ENCODE peak calls at places on chromosomes 12 and 14, in eight cellular contexts. H is Panc1, R is HepG2, B is HCT116, W is A549, F is GM23338, L is K562, X is GM12878. J is an unnamed sample.

GRCh38 chr12:102879-103168 is 36.3 kb downstream of the IQSEC3 start:
- DNase-seq in W (no peak), B (no peak), X (no peak), F (no peak), H (no peak), R (no peak), L (no peak), J (no peak)

GRCh38 chr12:8834230-8834629 is 11.8 kb downstream of the A2ML1 start:
- DNase-seq in F (no peak), R (no peak), B (no peak), X (no peak), H (no peak), W (no peak), L (no peak), J (no peak)

GRCh38 chr14:22226381-22226780 is 362.6 kb downstream of the DAD1 start:
- DNase-seq in F (peak; percentile 68), H (no peak), W (peak; percentile 19), B (no peak), R (no peak), L (no peak), X (no peak), J (peak; percentile 81)

GRCh38 chr14:34711169-34711568 is 3.2 kb downstream of the CFL2 start:
- DNase-seq in F (no peak), X (peak; percentile 50), L (no peak), B (no peak), R (no peak), H (no peak), W (peak; percentile 48), J (no peak)

GRCh38 chr14:74586681-74587362 is 25.2 kb downstream of the LTBP2 start:
- DNase-seq in R (no peak), B (no peak), F (no peak), X (no peak), H (no peak), W (no peak), L (no peak), J (no peak)

GRCh38 chr12:122423258-122424165 is 1.0 kb upstream of the CLIP1 start:
- DNase-seq in H (no peak), W (peak; percentile 77), X (no peak), F (peak; percentile 69), R (peak; percentile 64), B (peak; percentile 50), L (no peak), J (no peak)

GRCh38 chr12:51293693-51294092 is 23.5 kb upstream of the SMAGP start:
- DNase-seq in B (no peak), L (no peak), W (no peak), R (no peak), F (no peak), X (no peak), H (no peak), J (no peak)

GRCh38 chr12:127594351-127594970 is 672.5 kb upstream of the TMEM132C start:
- DNase-seq in L (no peak), X (no peak), W (no peak), R (no peak), F (peak; percentile 73), B (no peak), H (no peak), J (no peak)

GRCh38 chr12:116975779-116976393 is 65.1 kb downstream of the FBXW8 start:
- DNase-seq in F (no peak), W (no peak), R (no peak), L (no peak), H (no peak), X (no peak), B (no peak), J (no peak)

DNA sequence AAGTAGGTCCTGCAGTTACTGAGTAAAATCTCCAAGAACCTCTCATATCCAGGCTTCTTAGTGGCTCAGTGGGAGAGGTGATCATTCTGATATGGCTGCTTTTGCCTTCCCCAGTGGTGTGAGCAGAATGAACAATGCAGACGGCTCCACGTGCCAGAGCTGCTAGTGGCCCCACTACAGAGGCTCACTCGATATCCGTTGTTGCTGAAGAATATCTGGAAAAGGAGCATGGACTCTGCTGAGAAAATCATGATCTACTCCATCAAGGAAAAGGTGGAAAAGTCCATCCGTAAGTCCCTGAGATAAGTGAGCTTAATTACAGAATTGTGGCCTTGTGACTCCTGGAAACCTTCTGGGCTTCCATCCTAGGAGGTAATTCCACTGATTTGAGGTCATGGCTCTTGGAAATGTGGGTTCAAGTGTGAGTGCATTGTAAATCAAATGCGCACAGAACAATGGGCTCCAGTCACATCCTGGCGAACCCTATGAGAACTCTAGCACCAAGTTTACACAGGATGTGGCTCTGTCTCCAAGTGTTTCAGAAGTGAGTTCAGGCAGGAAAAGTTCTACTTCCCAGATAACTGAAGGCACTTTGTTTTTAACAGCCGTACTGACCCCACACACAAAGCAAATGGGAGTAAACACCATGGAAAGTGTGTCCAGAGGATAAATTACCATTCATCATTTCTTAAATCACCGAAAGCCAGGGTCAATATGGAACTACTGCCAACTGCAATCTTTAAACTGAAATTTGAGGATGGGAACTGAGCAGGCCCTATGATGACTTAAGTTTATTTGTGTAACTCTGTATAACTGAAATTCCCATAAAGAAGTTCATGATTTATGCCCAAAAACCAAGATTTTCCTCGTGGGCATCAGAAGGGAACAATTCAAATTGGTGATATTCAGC is 51.4 kb downstream of the PLEKHG7 start:
- DNase-seq in R (no peak), H (no peak), L (no peak), B (no peak), X (no peak), W (no peak), F (no peak), J (no peak)
- TF ChIP-seq REST in R (no peak), H (no peak), L (no peak), B (no peak), X (no peak), W (no peak), F (no peak), J (no peak)

GRCh38 chr12:108234155-108234554 is 105.0 kb downstream of the CMKLR1 start:
- DNase-seq in L (no peak), B (no peak), H (no peak), W (no peak), F (no peak), R (no peak), X (no peak), J (no peak)
- TF ChIP-seq CTCF in L (no peak), B (no peak), H (no peak), W (no peak), F (peak; percentile 56), R (peak; percentile 41), X (peak; percentile 36), J (no peak)

DNA sequence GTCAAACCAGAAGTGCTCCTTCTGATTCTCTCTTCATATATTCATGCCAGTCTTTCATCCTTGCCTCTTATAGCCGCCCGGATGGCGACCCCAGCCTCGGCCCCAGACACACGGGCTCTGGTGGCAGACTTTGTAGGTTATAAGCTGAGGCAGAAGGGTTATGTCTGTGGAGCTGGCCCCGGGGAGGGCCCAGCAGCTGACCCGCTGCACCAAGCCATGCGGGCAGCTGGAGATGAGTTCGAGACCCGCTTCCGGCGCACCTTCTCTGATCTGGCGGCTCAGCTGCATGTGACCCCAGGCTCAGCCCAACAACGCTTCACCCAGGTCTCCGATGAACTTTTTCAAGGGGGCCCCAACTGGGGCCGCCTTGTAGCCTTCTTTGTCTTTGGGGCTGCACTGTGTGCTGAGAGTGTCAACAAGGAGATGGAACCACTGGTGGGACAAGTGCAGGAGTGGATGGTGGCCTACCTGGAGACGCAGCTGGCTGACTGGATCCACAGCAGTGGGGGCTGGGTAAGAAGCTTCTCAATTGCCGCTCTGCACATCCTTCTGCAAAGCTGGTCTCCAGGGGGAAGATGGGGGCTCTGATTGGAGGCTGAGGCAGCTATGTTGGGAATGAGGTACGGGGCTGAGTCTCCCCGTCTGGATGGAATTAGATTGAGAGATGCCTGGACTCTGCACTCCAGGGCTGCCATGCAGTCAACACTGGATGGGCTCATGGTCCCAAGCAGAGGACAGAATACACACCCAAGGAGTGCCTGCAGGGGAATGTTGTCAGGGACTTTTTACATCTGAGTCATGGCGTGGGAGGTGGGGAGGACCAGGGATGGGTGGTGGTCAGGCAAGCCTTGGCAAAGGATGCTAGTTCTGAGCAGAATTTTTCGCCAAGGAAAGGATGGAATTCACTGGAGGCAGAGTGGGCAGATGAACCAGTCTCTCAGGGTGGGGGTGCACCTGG is 1.3 kb downstream of the BCL2L2 start:
- DNase-seq in B (no peak), H (no peak), F (no peak), L (no peak), R (no peak), X (no peak), W (peak; percentile 12), J (no peak)
- H3K27ac ChIP-seq in B (peak overlapping the region; percentile 79), H (peak overlapping the region; percentile 97), F (no peak overlapping the region), L (peak overlapping the region; percentile 90), R (peak overlapping the region; percentile 87), X (peak overlapping the region; percentile 91), W (peak overlapping the region; percentile 96), J (no peak overlapping the region)

DNA sequence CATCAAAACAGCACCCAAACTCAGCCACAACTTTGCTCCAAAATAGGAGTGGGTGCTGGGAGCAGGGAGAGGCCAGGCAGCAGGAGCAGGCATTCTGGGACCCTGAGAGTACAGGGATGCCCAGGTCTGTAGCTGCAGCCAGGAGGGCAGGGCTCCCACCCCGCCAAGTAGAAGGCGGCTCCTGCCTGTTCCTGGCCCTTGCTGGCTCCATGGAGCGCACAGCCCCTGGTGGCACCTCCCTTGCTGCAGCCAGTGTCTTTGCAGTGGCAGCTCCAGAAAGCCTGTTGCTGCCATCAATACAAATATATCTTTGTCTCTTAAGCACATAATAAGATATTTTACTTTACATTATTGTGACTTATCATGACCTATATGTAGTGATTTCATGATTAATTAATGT is 1096.5 kb downstream of the FSCB start:
- DNase-seq in L (no peak), X (no peak), B (no peak), H (no peak), R (no peak), F (peak; percentile 14), W (no peak), J (no peak)
- TF ChIP-seq REST in L (no peak), X (no peak), B (no peak), H (no peak), R (no peak), F (no peak), W (no peak), J (no peak)

DNA sequence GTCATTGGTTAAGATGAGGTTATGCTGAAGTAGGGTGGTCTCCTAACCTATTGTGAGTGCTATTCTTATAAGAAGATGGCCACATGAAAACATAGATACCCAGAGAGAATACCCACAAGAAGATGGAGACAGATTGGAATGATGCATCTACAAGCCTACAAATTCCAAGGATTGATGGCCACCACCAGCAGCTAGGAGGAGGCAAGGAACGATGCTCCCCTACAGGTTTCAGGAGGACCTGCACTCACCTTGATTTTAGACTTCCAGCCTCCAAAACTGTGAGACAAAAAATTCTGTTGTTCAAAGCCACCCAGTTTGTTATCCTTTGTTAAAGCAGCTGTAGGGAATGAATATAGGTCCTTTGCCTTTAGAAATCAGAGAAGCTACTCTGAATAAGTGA is 227.4 kb downstream of the NEDD1 start:
- DNase-seq in W (no peak), B (no peak), H (no peak), X (no peak), R (no peak), F (peak; percentile 57), L (no peak), J (no peak)
- TF ChIP-seq CTCF in W (no peak), B (peak; percentile 56), H (no peak), X (no peak), R (no peak), F (peak; percentile 44), L (no peak), J (no peak)

J was measured in HL-60.